ENCODE peak calls at places on chromosomes 1 and 21, in six cellular contexts. One of them, this sample, is unnamed.

GRCh38 chr1:240946926-240947325 is 335.0 kb upstream of the GREM2 start:
- DNase-seq in A549: peak; percentile 46
- DNase-seq in HCT116: no peak
- DNase-seq in HepG2: peak; percentile 16
- DNase-seq in H1: no peak
- DNase-seq in GM12878: no peak
- DNase-seq in this sample: peak; percentile 38

GRCh38 chr1:8663090-8663802 is 154.2 kb downstream of the RERE start:
- DNase-seq in A549: no peak
- DNase-seq in HCT116: no peak
- DNase-seq in HepG2: peak; percentile 54
- DNase-seq in H1: no peak
- DNase-seq in GM12878: no peak
- DNase-seq in this sample: no peak

GRCh38 chr1:1428174-1428573 is 7.1 kb upstream of the ANKRD65 start:
- DNase-seq in A549: peak; percentile 17
- DNase-seq in HCT116: no peak
- DNase-seq in HepG2: no peak
- DNase-seq in H1: no peak
- DNase-seq in GM12878: no peak
- DNase-seq in this sample: no peak

GRCh38 chr21:35840197-35840799 is 220.0 kb downstream of the SETD4 start:
- DNase-seq in A549: peak; percentile 72
- DNase-seq in HCT116: peak; percentile 72
- DNase-seq in HepG2: peak; percentile 50
- DNase-seq in H1: no peak
- DNase-seq in GM12878: no peak
- DNase-seq in this sample: peak; percentile 83

GRCh38 chr21:43355196-43355924 is 71.6 kb downstream of the SIK1 start:
- DNase-seq in A549: no peak
- DNase-seq in HCT116: no peak
- DNase-seq in HepG2: no peak
- DNase-seq in H1: no peak
- DNase-seq in GM12878: no peak
- DNase-seq in this sample: no peak

GRCh38 chr1:244205171-244205570 is 154.1 kb downstream of the ZBTB18 start:
- DNase-seq in A549: no peak
- DNase-seq in HCT116: no peak
- DNase-seq in HepG2: no peak
- DNase-seq in H1: no peak
- DNase-seq in GM12878: no peak
- DNase-seq in this sample: no peak

GRCh38 chr1:175750366-175751111 is 7.1 kb upstream of the TNR start:
- DNase-seq in A549: no peak
- DNase-seq in HCT116: no peak
- DNase-seq in HepG2: no peak
- DNase-seq in H1: no peak
- DNase-seq in GM12878: no peak
- DNase-seq in this sample: no peak

GRCh38 chr21:45403825-45404725 is 890 bp upstream of the COL18A1 start:
- DNase-seq in A549: no peak
- DNase-seq in HCT116: no peak
- DNase-seq in HepG2: no peak
- DNase-seq in H1: peak; percentile 34
- DNase-seq in GM12878: no peak
- DNase-seq in this sample: no peak

GRCh38 chr1:153025797-153026196 is 5.2 kb upstream of the SPRR1B start:
- DNase-seq in A549: no peak
- DNase-seq in HCT116: no peak
- DNase-seq in HepG2: no peak
- DNase-seq in H1: no peak
- DNase-seq in GM12878: no peak
- DNase-seq in this sample: no peak

GRCh38 chr1:11456970-11457369 is 22.0 kb upstream of the DISP3 start:
- DNase-seq in A549: no peak
- DNase-seq in HCT116: no peak
- DNase-seq in HepG2: no peak
- DNase-seq in H1: no peak
- DNase-seq in GM12878: no peak
- DNase-seq in this sample: no peak

GRCh38 chr1:23556661-23557470 is 2.4 kb downstream of the ID3 start:
- DNase-seq in A549: peak; percentile 82
- DNase-seq in HCT116: peak; percentile 44
- DNase-seq in HepG2: peak; percentile 75
- DNase-seq in H1: no peak
- DNase-seq in GM12878: no peak
- DNase-seq in this sample: no peak

GRCh38 chr1:209875510-209875909 is 47.7 kb downstream of the UTP25 start:
- DNase-seq in A549: peak; percentile 52
- DNase-seq in HCT116: peak; percentile 19
- DNase-seq in HepG2: peak; percentile 36
- DNase-seq in H1: no peak
- DNase-seq in GM12878: no peak
- DNase-seq in this sample: no peak

GRCh38 chr1:27858949-27859576 is 13.3 kb upstream of the THEMIS2 start:
- DNase-seq in A549: no peak
- DNase-seq in HCT116: no peak
- DNase-seq in HepG2: no peak
- DNase-seq in H1: no peak
- DNase-seq in GM12878: no peak
- DNase-seq in this sample: no peak

GRCh38 chr1:4117196-4117595 is 217.1 kb upstream of the C1orf174 start:
- DNase-seq in A549: no peak
- DNase-seq in HCT116: no peak
- DNase-seq in HepG2: no peak
- DNase-seq in H1: no peak
- DNase-seq in GM12878: no peak
- DNase-seq in this sample: no peak

GRCh38 chr1:4586611-4587010 is 67.8 kb upstream of the AJAP1 start:
- DNase-seq in A549: no peak
- DNase-seq in HCT116: no peak
- DNase-seq in HepG2: no peak
- DNase-seq in H1: no peak
- DNase-seq in GM12878: no peak
- DNase-seq in this sample: no peak

GRCh38 chr21:38819719-38820147 is 14.0 kb downstream of the ETS2 start:
- DNase-seq in A549: peak; percentile 54
- DNase-seq in HCT116: peak; percentile 53
- DNase-seq in HepG2: no peak
- DNase-seq in H1: no peak
- DNase-seq in GM12878: no peak
- DNase-seq in this sample: no peak

GRCh38 chr1:26541816-26542711 is 12.5 kb downstream of the RPS6KA1 start:
- DNase-seq in A549: no peak
- DNase-seq in HCT116: no peak
- DNase-seq in HepG2: peak; percentile 47
- DNase-seq in H1: no peak
- DNase-seq in GM12878: peak; percentile 88
- DNase-seq in this sample: peak; percentile 99

GRCh38 chr21:46211376-46211775 is 17.2 kb downstream of the LSS start:
- DNase-seq in A549: no peak
- DNase-seq in HCT116: no peak
- DNase-seq in HepG2: no peak
- DNase-seq in H1: no peak
- DNase-seq in GM12878: no peak
- DNase-seq in this sample: no peak

GRCh38 chr1:201042663-201043461 is 19.3 kb upstream of the KIF21B start:
- DNase-seq in A549: peak; percentile 78
- DNase-seq in HCT116: peak; percentile 65
- DNase-seq in HepG2: peak; percentile 29
- DNase-seq in H1: no peak
- DNase-seq in GM12878: no peak
- DNase-seq in this sample: peak; percentile 84

GRCh38 chr1:247386217-247386616 is 29.8 kb upstream of the NLRP3 start:
- DNase-seq in A549: no peak
- DNase-seq in HCT116: no peak
- DNase-seq in HepG2: no peak
- DNase-seq in H1: no peak
- DNase-seq in GM12878: no peak
- DNase-seq in this sample: no peak

GRCh38 chr21:17834639-17835354 is 15.6 kb upstream of the C21orf91 start:
- DNase-seq in A549: no peak
- DNase-seq in HCT116: no peak
- DNase-seq in HepG2: no peak
- DNase-seq in H1: no peak
- DNase-seq in GM12878: no peak
- DNase-seq in this sample: no peak

GRCh38 chr1:64963466-64963865 is 2.9 kb downstream of the JAK1 start:
- DNase-seq in A549: no peak
- DNase-seq in HCT116: no peak
- DNase-seq in HepG2: no peak
- DNase-seq in H1: no peak
- DNase-seq in GM12878: no peak
- DNase-seq in this sample: no peak

GRCh38 chr1:9703165-9703509 is 51.6 kb downstream of the PIK3CD start:
- DNase-seq in A549: no peak
- DNase-seq in HCT116: no peak
- DNase-seq in HepG2: no peak
- DNase-seq in H1: no peak
- DNase-seq in GM12878: no peak
- DNase-seq in this sample: no peak

GRCh38 chr1:207004931-207005830 is 27.4 kb downstream of the C1orf116 start:
- DNase-seq in A549: peak; percentile 88
- DNase-seq in HCT116: peak; percentile 74
- DNase-seq in HepG2: peak; percentile 73
- DNase-seq in H1: no peak
- DNase-seq in GM12878: peak; percentile 7
- DNase-seq in this sample: peak; percentile 46

GRCh38 chr1:204369006-204369726 is 9.4 kb upstream of the PLEKHA6 start:
- DNase-seq in A549: no peak
- DNase-seq in HCT116: no peak
- DNase-seq in HepG2: no peak
- DNase-seq in H1: no peak
- DNase-seq in GM12878: no peak
- DNase-seq in this sample: no peak

GRCh38 chr1:52053862-52054261 is 1.1 kb downstream of the TXNDC12 start:
- DNase-seq in A549: no peak
- DNase-seq in HCT116: no peak
- DNase-seq in HepG2: no peak
- DNase-seq in H1: no peak
- DNase-seq in GM12878: no peak
- DNase-seq in this sample: no peak

GRCh38 chr1:96559181-96559580 is 162.4 kb upstream of the PTBP2 start:
- DNase-seq in A549: no peak
- DNase-seq in HCT116: no peak
- DNase-seq in HepG2: no peak
- DNase-seq in H1: no peak
- DNase-seq in GM12878: no peak
- DNase-seq in this sample: no peak

GRCh38 chr21:45277101-45278045 is 10.3 kb downstream of the POFUT2 start:
- DNase-seq in A549: no peak
- DNase-seq in HCT116: no peak
- DNase-seq in HepG2: no peak
- DNase-seq in H1: no peak
- DNase-seq in GM12878: no peak
- DNase-seq in this sample: no peak

GRCh38 chr1:233549917-233550316 is 64.0 kb upstream of the KCNK1 start:
- DNase-seq in A549: no peak
- DNase-seq in HCT116: no peak
- DNase-seq in HepG2: no peak
- DNase-seq in H1: no peak
- DNase-seq in GM12878: no peak
- DNase-seq in this sample: no peak

GRCh38 chr1:65717815-65718454 is 74.8 kb upstream of the PDE4B start:
- DNase-seq in A549: peak; percentile 22
- DNase-seq in HCT116: peak; percentile 24
- DNase-seq in HepG2: no peak
- DNase-seq in H1: no peak
- DNase-seq in GM12878: no peak
- DNase-seq in this sample: peak; percentile 12

DNA sequence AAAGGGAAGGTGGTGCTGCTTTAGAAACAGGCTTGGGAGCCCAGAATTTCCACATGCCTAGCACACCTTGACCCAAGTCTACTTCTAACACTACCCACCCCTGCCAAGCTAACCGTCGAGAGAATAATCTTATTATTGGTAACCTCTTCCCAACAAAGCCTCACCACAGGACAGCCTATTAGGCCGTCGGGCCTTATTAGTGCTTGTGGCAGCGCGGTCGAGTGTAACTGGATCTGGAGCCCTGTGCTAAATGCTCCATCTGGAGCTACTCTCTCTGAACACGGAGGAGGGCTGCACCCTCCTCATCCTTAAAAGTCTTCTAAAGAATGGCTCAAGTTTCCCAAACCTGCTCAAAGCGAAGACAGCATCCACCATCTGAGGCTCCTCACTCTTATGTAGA is 165.4 kb upstream of the NFIA start:
- DNase-seq in A549: no peak
- DNase-seq in HCT116: no peak
- DNase-seq in HepG2: no peak
- DNase-seq in H1: no peak
- DNase-seq in GM12878: no peak
- DNase-seq in this sample: no peak
- TF ChIP-seq MAX in A549: no peak
- TF ChIP-seq MAX in HCT116: no peak
- TF ChIP-seq MAX in HepG2: no peak
- TF ChIP-seq MAX in H1: no peak
- TF ChIP-seq MAX in GM12878: no peak
- TF ChIP-seq MAX in this sample: no peak

DNA sequence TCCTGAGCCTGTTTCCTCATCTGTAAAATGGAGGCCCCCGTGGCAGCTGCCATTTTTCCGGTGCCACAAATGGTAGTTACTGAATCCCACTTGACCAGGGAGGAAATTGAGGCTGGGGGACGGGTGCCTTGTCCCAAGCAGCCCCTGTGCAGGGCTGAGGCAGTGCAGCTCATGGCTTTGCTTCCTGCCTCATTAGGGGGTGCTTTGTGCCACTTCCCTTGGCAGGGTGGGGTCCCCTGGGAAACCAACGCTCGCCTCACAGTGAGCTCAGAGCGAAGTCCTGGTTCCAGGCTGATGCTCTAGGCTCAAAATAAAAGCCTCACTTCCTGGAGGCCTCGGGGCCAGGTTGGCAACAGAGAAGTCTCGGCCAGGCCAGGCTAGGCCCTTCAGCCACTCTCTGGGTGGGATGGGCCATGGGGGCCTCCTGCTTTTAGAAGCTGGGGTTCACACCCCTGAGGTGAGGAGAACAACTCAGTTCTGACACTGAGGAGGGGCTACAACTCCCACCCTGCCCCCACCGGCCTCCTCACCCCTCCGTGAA is 6.8 kb downstream of the LAPTM5 start:
- DNase-seq in A549: no peak
- DNase-seq in HCT116: no peak
- DNase-seq in HepG2: no peak
- DNase-seq in H1: no peak
- DNase-seq in GM12878: no peak
- DNase-seq in this sample: peak; percentile 57
- TF ChIP-seq POLR2A in A549: no peak
- TF ChIP-seq POLR2A in HCT116: no peak
- TF ChIP-seq POLR2A in HepG2: no peak
- TF ChIP-seq POLR2A in H1: no peak
- TF ChIP-seq POLR2A in GM12878: peak; percentile 65
- TF ChIP-seq POLR2A in this sample: no peak

GRCh38 chr21:19501115-19501514 is 1097.5 kb upstream of the TMPRSS15 start:
- DNase-seq in A549: no peak
- DNase-seq in HCT116: no peak
- DNase-seq in HepG2: no peak
- DNase-seq in H1: no peak
- DNase-seq in GM12878: no peak
- DNase-seq in this sample: no peak
- TF ChIP-seq MAX in A549: no peak
- TF ChIP-seq MAX in HCT116: no peak
- TF ChIP-seq MAX in HepG2: no peak
- TF ChIP-seq MAX in H1: no peak
- TF ChIP-seq MAX in GM12878: no peak
- TF ChIP-seq MAX in this sample: no peak

GRCh38 chr1:229270547-229271447 is at the start of gene RAB4A:
- DNase-seq in A549: peak; percentile 93
- DNase-seq in HCT116: peak; percentile 65
- DNase-seq in HepG2: peak; percentile 85
- DNase-seq in H1: no peak
- DNase-seq in GM12878: peak; percentile 43
- DNase-seq in this sample: peak; percentile 89
- TF ChIP-seq POLR2A in A549: peak; percentile 80
- TF ChIP-seq POLR2A in HCT116: peak; percentile 46
- TF ChIP-seq POLR2A in HepG2: peak; percentile 74
- TF ChIP-seq POLR2A in H1: peak; percentile 32
- TF ChIP-seq POLR2A in GM12878: peak; percentile 92
- TF ChIP-seq POLR2A in this sample: peak; percentile 62